ENCODE peak calls at places on chromosomes 11 and 22, in seven cellular contexts. One of them, this sample, is unnamed.

GRCh38 chr22:17868771-17869170 is 94.5 kb upstream of the BID start:
- DNase-seq in foreskin fibroblast: no peak
- DNase-seq in epithelial cell of esophagus: no peak
- DNase-seq in osteoblast: peak; percentile 25
- DNase-seq in aorta: peak; percentile 15
- DNase-seq in K562: no peak
- DNase-seq in naive thymus-derived CD4-positive, alpha-beta T cell: no peak
- DNase-seq in this sample: peak; percentile 42

GRCh38 chr11:313787-314547 is at the start of gene IFITM1:
- DNase-seq in aorta: peak; percentile 48
- DNase-seq in naive thymus-derived CD4-positive, alpha-beta T cell: peak; percentile 74
- DNase-seq in foreskin fibroblast: peak; percentile 71
- DNase-seq in epithelial cell of esophagus: peak; percentile 68
- DNase-seq in K562: peak; percentile 89
- DNase-seq in osteoblast: peak; percentile 97
- DNase-seq in this sample: no peak

GRCh38 chr22:40819741-40820140 is 595 bp upstream of the SLC25A17 start:
- DNase-seq in aorta: no peak
- DNase-seq in osteoblast: peak; percentile 61
- DNase-seq in K562: no peak
- DNase-seq in foreskin fibroblast: peak; percentile 41
- DNase-seq in naive thymus-derived CD4-positive, alpha-beta T cell: no peak
- DNase-seq in epithelial cell of esophagus: peak; percentile 33
- DNase-seq in this sample: peak; percentile 8

GRCh38 chr22:40035351-40035750 is 40.6 kb downstream of the FAM83F start:
- DNase-seq in naive thymus-derived CD4-positive, alpha-beta T cell: no peak
- DNase-seq in K562: no peak
- DNase-seq in aorta: no peak
- DNase-seq in epithelial cell of esophagus: no peak
- DNase-seq in foreskin fibroblast: no peak
- DNase-seq in osteoblast: no peak
- DNase-seq in this sample: no peak

GRCh38 chr11:1327064-1327460 is 17.6 kb upstream of the TOLLIP start:
- DNase-seq in naive thymus-derived CD4-positive, alpha-beta T cell: no peak
- DNase-seq in epithelial cell of esophagus: no peak
- DNase-seq in foreskin fibroblast: peak; percentile 41
- DNase-seq in osteoblast: no peak
- DNase-seq in aorta: no peak
- DNase-seq in K562: no peak
- DNase-seq in this sample: no peak

GRCh38 chr22:19530751-19531150 is 6.5 kb upstream of the CLDN5 start:
- DNase-seq in K562: no peak
- DNase-seq in naive thymus-derived CD4-positive, alpha-beta T cell: no peak
- DNase-seq in foreskin fibroblast: no peak
- DNase-seq in epithelial cell of esophagus: no peak
- DNase-seq in aorta: no peak
- DNase-seq in osteoblast: no peak
- DNase-seq in this sample: no peak

GRCh38 chr11:94557391-94557790 is 9.8 kb upstream of the PIWIL4 start:
- DNase-seq in epithelial cell of esophagus: no peak
- DNase-seq in K562: no peak
- DNase-seq in aorta: no peak
- DNase-seq in naive thymus-derived CD4-positive, alpha-beta T cell: no peak
- DNase-seq in osteoblast: no peak
- DNase-seq in foreskin fibroblast: no peak
- DNase-seq in this sample: no peak

GRCh38 chr11:16739326-16739875 is 954 bp downstream of the C11orf58 start:
- DNase-seq in naive thymus-derived CD4-positive, alpha-beta T cell: no peak
- DNase-seq in osteoblast: peak; percentile 52
- DNase-seq in epithelial cell of esophagus: no peak
- DNase-seq in K562: no peak
- DNase-seq in foreskin fibroblast: no peak
- DNase-seq in aorta: no peak
- DNase-seq in this sample: peak; percentile 17

GRCh38 chr22:39556970-39557811 is 13.4 kb upstream of the CACNA1I start:
- DNase-seq in K562: peak; percentile 69
- DNase-seq in osteoblast: peak; percentile 84
- DNase-seq in epithelial cell of esophagus: peak; percentile 33
- DNase-seq in aorta: no peak
- DNase-seq in naive thymus-derived CD4-positive, alpha-beta T cell: peak; percentile 67
- DNase-seq in foreskin fibroblast: peak; percentile 7
- DNase-seq in this sample: peak; percentile 71

GRCh38 chr11:23924226-23924625 is 572.6 kb upstream of the LUZP2 start:
- DNase-seq in epithelial cell of esophagus: no peak
- DNase-seq in naive thymus-derived CD4-positive, alpha-beta T cell: no peak
- DNase-seq in osteoblast: no peak
- DNase-seq in K562: no peak
- DNase-seq in foreskin fibroblast: no peak
- DNase-seq in aorta: no peak
- DNase-seq in this sample: no peak

GRCh38 chr11:130318031-130318673 is 3.4 kb upstream of the ZBTB44 start:
- DNase-seq in osteoblast: no peak
- DNase-seq in naive thymus-derived CD4-positive, alpha-beta T cell: no peak
- DNase-seq in foreskin fibroblast: no peak
- DNase-seq in epithelial cell of esophagus: peak; percentile 18
- DNase-seq in K562: no peak
- DNase-seq in aorta: no peak
- DNase-seq in this sample: no peak

GRCh38 chr11:15698855-15699254 is 584.1 kb downstream of the INSC start:
- DNase-seq in epithelial cell of esophagus: no peak
- DNase-seq in K562: no peak
- DNase-seq in osteoblast: no peak
- DNase-seq in aorta: no peak
- DNase-seq in naive thymus-derived CD4-positive, alpha-beta T cell: no peak
- DNase-seq in foreskin fibroblast: no peak
- DNase-seq in this sample: no peak

GRCh38 chr11:61342207-61342803 is 9.3 kb downstream of the TKFC start:
- DNase-seq in epithelial cell of esophagus: no peak
- DNase-seq in foreskin fibroblast: no peak
- DNase-seq in K562: peak; percentile 95
- DNase-seq in naive thymus-derived CD4-positive, alpha-beta T cell: no peak
- DNase-seq in aorta: no peak
- DNase-seq in osteoblast: peak; percentile 81
- DNase-seq in this sample: no peak

GRCh38 chr11:40100204-40100603 is 1359.2 kb downstream of the LRRC4C start:
- DNase-seq in foreskin fibroblast: no peak
- DNase-seq in naive thymus-derived CD4-positive, alpha-beta T cell: no peak
- DNase-seq in K562: no peak
- DNase-seq in aorta: no peak
- DNase-seq in epithelial cell of esophagus: no peak
- DNase-seq in osteoblast: no peak
- DNase-seq in this sample: no peak

GRCh38 chr11:128905345-128906184 is 14.4 kb downstream of the KCNJ5 start:
- DNase-seq in aorta: peak; percentile 74
- DNase-seq in K562: peak; percentile 15
- DNase-seq in naive thymus-derived CD4-positive, alpha-beta T cell: peak; percentile 49
- DNase-seq in foreskin fibroblast: no peak
- DNase-seq in epithelial cell of esophagus: peak; percentile 72
- DNase-seq in osteoblast: peak; percentile 90
- DNase-seq in this sample: peak; percentile 86

GRCh38 chr22:21942407-21942895 is 10.2 kb downstream of the PPM1F start:
- DNase-seq in epithelial cell of esophagus: peak; percentile 87
- DNase-seq in K562: no peak
- DNase-seq in naive thymus-derived CD4-positive, alpha-beta T cell: no peak
- DNase-seq in foreskin fibroblast: peak; percentile 85
- DNase-seq in aorta: peak; percentile 89
- DNase-seq in osteoblast: peak; percentile 96
- DNase-seq in this sample: no peak

GRCh38 chr11:35918716-35919115 is 25.1 kb upstream of the LDLRAD3 start:
- DNase-seq in foreskin fibroblast: no peak
- DNase-seq in aorta: no peak
- DNase-seq in K562: no peak
- DNase-seq in naive thymus-derived CD4-positive, alpha-beta T cell: no peak
- DNase-seq in osteoblast: no peak
- DNase-seq in epithelial cell of esophagus: no peak
- DNase-seq in this sample: no peak

GRCh38 chr11:88626216-88626615 is 288.7 kb upstream of the CTSC start:
- DNase-seq in aorta: no peak
- DNase-seq in K562: no peak
- DNase-seq in osteoblast: no peak
- DNase-seq in naive thymus-derived CD4-positive, alpha-beta T cell: no peak
- DNase-seq in epithelial cell of esophagus: no peak
- DNase-seq in foreskin fibroblast: no peak
- DNase-seq in this sample: no peak

GRCh38 chr11:88629496-88629895 is 292.0 kb upstream of the CTSC start:
- DNase-seq in aorta: no peak
- DNase-seq in epithelial cell of esophagus: peak; percentile 27
- DNase-seq in naive thymus-derived CD4-positive, alpha-beta T cell: no peak
- DNase-seq in foreskin fibroblast: peak; percentile 33
- DNase-seq in K562: no peak
- DNase-seq in osteoblast: no peak
- DNase-seq in this sample: no peak

GRCh38 chr11:88618716-88619462 is 281.4 kb upstream of the CTSC start:
- DNase-seq in epithelial cell of esophagus: no peak
- DNase-seq in foreskin fibroblast: no peak
- DNase-seq in aorta: no peak
- DNase-seq in K562: no peak
- DNase-seq in naive thymus-derived CD4-positive, alpha-beta T cell: no peak
- DNase-seq in osteoblast: no peak
- DNase-seq in this sample: no peak

DNA sequence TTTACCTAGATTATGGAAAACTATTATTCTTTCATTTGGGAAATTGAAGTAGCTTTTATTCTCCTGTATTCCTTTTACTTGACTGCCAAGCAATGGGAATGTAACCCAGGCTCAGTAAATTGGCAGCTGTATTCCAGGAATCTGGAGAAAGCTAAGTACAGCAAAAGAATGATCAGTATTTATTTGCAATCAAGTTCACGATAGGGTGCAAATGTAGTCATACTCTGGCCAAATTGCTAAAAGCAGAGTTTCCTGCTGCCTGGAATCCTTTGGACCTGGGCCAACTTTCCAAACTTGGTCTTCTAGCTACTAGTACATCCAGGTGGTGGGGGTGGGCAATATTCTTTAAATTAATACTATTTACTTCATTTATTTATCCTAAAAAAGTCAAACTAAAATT is 286.0 kb upstream of the CTSC start:
- DNase-seq in aorta: no peak
- DNase-seq in foreskin fibroblast: peak; percentile 7
- DNase-seq in epithelial cell of esophagus: no peak
- DNase-seq in osteoblast: no peak
- DNase-seq in naive thymus-derived CD4-positive, alpha-beta T cell: no peak
- DNase-seq in K562: no peak
- DNase-seq in this sample: no peak
- H3K4me3 ChIP-seq in aorta: no peak overlapping the region
- H3K4me3 ChIP-seq in foreskin fibroblast: no peak overlapping the region
- H3K4me3 ChIP-seq in epithelial cell of esophagus: no peak overlapping the region
- H3K4me3 ChIP-seq in osteoblast: no peak overlapping the region
- H3K4me3 ChIP-seq in naive thymus-derived CD4-positive, alpha-beta T cell: no peak overlapping the region
- H3K4me3 ChIP-seq in K562: no peak overlapping the region
- H3K4me3 ChIP-seq in this sample: no peak overlapping the region

GRCh38 chr22:36729321-36729720 is 25.8 kb upstream of the CACNG2 start:
- DNase-seq in K562: no peak
- DNase-seq in epithelial cell of esophagus: no peak
- DNase-seq in naive thymus-derived CD4-positive, alpha-beta T cell: no peak
- DNase-seq in aorta: no peak
- DNase-seq in foreskin fibroblast: no peak
- DNase-seq in osteoblast: peak; percentile 91
- DNase-seq in this sample: no peak

GRCh38 chr22:36728505-36728904 is 25.0 kb upstream of the CACNG2 start:
- DNase-seq in aorta: no peak
- DNase-seq in foreskin fibroblast: no peak
- DNase-seq in naive thymus-derived CD4-positive, alpha-beta T cell: no peak
- DNase-seq in epithelial cell of esophagus: no peak
- DNase-seq in K562: no peak
- DNase-seq in osteoblast: peak; percentile 66
- DNase-seq in this sample: no peak

GRCh38 chr22:36726007-36726380 is 22.4 kb upstream of the CACNG2 start:
- DNase-seq in osteoblast: no peak
- DNase-seq in naive thymus-derived CD4-positive, alpha-beta T cell: no peak
- DNase-seq in foreskin fibroblast: no peak
- DNase-seq in aorta: no peak
- DNase-seq in epithelial cell of esophagus: no peak
- DNase-seq in K562: no peak
- DNase-seq in this sample: no peak

GRCh38 chr22:36727110-36727509 is 23.6 kb upstream of the CACNG2 start:
- DNase-seq in K562: no peak
- DNase-seq in foreskin fibroblast: no peak
- DNase-seq in osteoblast: peak; percentile 78
- DNase-seq in naive thymus-derived CD4-positive, alpha-beta T cell: no peak
- DNase-seq in aorta: no peak
- DNase-seq in epithelial cell of esophagus: no peak
- DNase-seq in this sample: no peak

GRCh38 chr22:36727927-36728488 is 24.5 kb upstream of the CACNG2 start:
- DNase-seq in osteoblast: no peak
- DNase-seq in foreskin fibroblast: no peak
- DNase-seq in epithelial cell of esophagus: no peak
- DNase-seq in aorta: no peak
- DNase-seq in K562: no peak
- DNase-seq in naive thymus-derived CD4-positive, alpha-beta T cell: no peak
- DNase-seq in this sample: no peak
- H3K4me3 ChIP-seq in osteoblast: no peak overlapping the region
- H3K4me3 ChIP-seq in foreskin fibroblast: no peak overlapping the region
- H3K4me3 ChIP-seq in epithelial cell of esophagus: no peak overlapping the region
- H3K4me3 ChIP-seq in aorta: no peak overlapping the region
- H3K4me3 ChIP-seq in K562: no peak overlapping the region
- H3K4me3 ChIP-seq in naive thymus-derived CD4-positive, alpha-beta T cell: no peak overlapping the region
- H3K4me3 ChIP-seq in this sample: no peak overlapping the region

GRCh38 chr22:35970601-35971417 is 57.8 kb downstream of the RBFOX2 start:
- DNase-seq in naive thymus-derived CD4-positive, alpha-beta T cell: no peak
- DNase-seq in epithelial cell of esophagus: no peak
- DNase-seq in aorta: no peak
- DNase-seq in K562: no peak
- DNase-seq in foreskin fibroblast: no peak
- DNase-seq in osteoblast: no peak
- DNase-seq in this sample: no peak
- H3K4me3 ChIP-seq in naive thymus-derived CD4-positive, alpha-beta T cell: no peak overlapping the region
- H3K4me3 ChIP-seq in epithelial cell of esophagus: no peak overlapping the region
- H3K4me3 ChIP-seq in aorta: no peak overlapping the region
- H3K4me3 ChIP-seq in K562: no peak overlapping the region
- H3K4me3 ChIP-seq in foreskin fibroblast: peak overlapping the region; percentile 10
- H3K4me3 ChIP-seq in osteoblast: no peak overlapping the region
- H3K4me3 ChIP-seq in this sample: peak overlapping the region; percentile 45

GRCh38 chr11:68878022-68878421 is 25.6 kb downstream of the MRPL21 start:
- DNase-seq in K562: no peak
- DNase-seq in foreskin fibroblast: no peak
- DNase-seq in osteoblast: no peak
- DNase-seq in epithelial cell of esophagus: peak; percentile 29
- DNase-seq in aorta: no peak
- DNase-seq in naive thymus-derived CD4-positive, alpha-beta T cell: no peak
- DNase-seq in this sample: no peak

GRCh38 chr11:68881320-68881719 is 22.3 kb downstream of the MRPL21 start:
- DNase-seq in naive thymus-derived CD4-positive, alpha-beta T cell: no peak
- DNase-seq in foreskin fibroblast: no peak
- DNase-seq in aorta: no peak
- DNase-seq in osteoblast: no peak
- DNase-seq in K562: no peak
- DNase-seq in epithelial cell of esophagus: no peak
- DNase-seq in this sample: no peak

GRCh38 chr11:68880851-68881250 is 22.8 kb downstream of the MRPL21 start:
- DNase-seq in osteoblast: no peak
- DNase-seq in K562: no peak
- DNase-seq in naive thymus-derived CD4-positive, alpha-beta T cell: no peak
- DNase-seq in epithelial cell of esophagus: no peak
- DNase-seq in foreskin fibroblast: no peak
- DNase-seq in aorta: no peak
- DNase-seq in this sample: no peak

DNA sequence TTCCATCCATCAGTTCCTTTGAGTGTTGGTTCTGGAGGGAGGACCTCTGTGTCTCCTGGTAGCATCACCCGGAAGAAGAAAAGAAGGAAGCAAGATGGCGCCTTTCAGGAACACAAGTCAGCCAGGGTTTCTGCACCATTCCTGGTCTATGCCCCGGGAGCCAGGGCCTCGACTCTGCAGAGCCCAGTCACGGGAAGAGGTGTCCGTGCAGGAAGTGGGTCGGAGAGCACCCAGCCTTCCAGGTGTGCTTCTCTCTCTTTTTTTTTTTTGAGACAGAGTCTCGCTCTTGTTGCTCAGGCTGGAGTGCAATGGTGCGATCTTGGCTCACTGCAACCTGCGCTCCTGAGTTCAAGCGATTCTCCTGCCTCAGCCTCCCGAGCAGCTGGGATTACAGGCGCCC is 21.2 kb downstream of the MRPL21 start:
- DNase-seq in aorta: no peak
- DNase-seq in naive thymus-derived CD4-positive, alpha-beta T cell: no peak
- DNase-seq in K562: no peak
- DNase-seq in epithelial cell of esophagus: no peak
- DNase-seq in osteoblast: no peak
- DNase-seq in foreskin fibroblast: no peak
- DNase-seq in this sample: no peak
- H3K4me3 ChIP-seq in aorta: no peak overlapping the region
- H3K4me3 ChIP-seq in naive thymus-derived CD4-positive, alpha-beta T cell: no peak overlapping the region
- H3K4me3 ChIP-seq in K562: no peak overlapping the region
- H3K4me3 ChIP-seq in epithelial cell of esophagus: no peak overlapping the region
- H3K4me3 ChIP-seq in osteoblast: no peak overlapping the region
- H3K4me3 ChIP-seq in foreskin fibroblast: no peak overlapping the region
- H3K4me3 ChIP-seq in this sample: no peak overlapping the region

This sample was measured in SK-N-SH.